ENCODE peak calls at places on chromosomes 11 and 22, in eight cellular contexts. K is SK-N-SH, Y is suprapubic skin, X is HCT116, D is K562, A is Panc1, L is sigmoid colon, Q is transverse colon. R is an unnamed sample.

GRCh38 chr11:43580735-43581369 is 99.7 kb upstream of the HSD17B12 start:
- DNase-seq in X (no peak), K (peak), Y (no peak), A (no peak), D (peak), L (no peak), Q (no peak), R (no peak)

GRCh38 chr22:45163074-45163416 is 680 bp upstream of the NUP50 start:
- DNase-seq in K (peak), A (no peak), X (no peak), L (peak), Y (no peak), Q (peak), D (peak), R (no peak)

GRCh38 chr11:6771926-6772898 is at the start of gene OR2AG2:
- DNase-seq in X (no peak), Y (no peak), K (no peak), Q (no peak), D (no peak), L (no peak), A (no peak), R (no peak)

GRCh38 chr11:15911377-15912044 is 444.8 kb downstream of the SOX6 start:
- DNase-seq in L (no peak), Q (no peak), A (no peak), D (no peak), X (no peak), K (no peak), Y (peak), R (peak)

GRCh38 chr22:42277988-42278776 is 7.7 kb upstream of the TCF20 start:
- DNase-seq in A (no peak), X (no peak), Y (peak), D (no peak), L (peak), K (peak), Q (no peak), R (peak)

GRCh38 chr22:31947296-31947695 is 3.0 kb downstream of the YWHAH start:
- DNase-seq in K (no peak), Q (peak), L (no peak), A (peak), Y (no peak), X (no peak), D (no peak), R (peak)

GRCh38 chr11:17827006-17827405 is 92.4 kb downstream of the KCNC1 start:
- DNase-seq in A (no peak), X (no peak), Q (no peak), L (no peak), K (peak), Y (no peak), D (no peak), R (no peak)

GRCh38 chr22:41532908-41533825 is 11.1 kb downstream of the POLR3H start:
- DNase-seq in K (peak), D (peak), Y (no peak), Q (peak), A (no peak), X (no peak), L (peak), R (peak)

DNA sequence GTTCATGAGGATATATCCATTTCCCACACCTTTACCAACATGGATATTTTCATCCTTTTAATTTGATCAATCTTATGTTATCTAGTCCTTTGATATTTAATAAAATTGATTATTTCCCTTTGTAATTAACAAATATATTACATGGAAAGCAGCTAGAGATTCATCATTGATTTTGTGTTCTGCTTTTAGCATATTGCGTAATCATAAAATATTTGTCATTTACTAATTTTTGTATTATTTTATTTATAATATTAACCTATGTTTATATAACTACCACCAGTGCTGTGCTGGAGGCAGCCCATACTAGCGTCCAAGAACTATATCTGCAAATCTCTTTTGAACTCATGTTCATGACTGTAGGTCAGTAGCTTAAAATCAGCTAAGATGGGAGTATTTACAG is 4.7 kb downstream of the OR8U1 start:
- DNase-seq in D (no peak), X (no peak), Q (no peak), Y (no peak), L (no peak), K (no peak), A (no peak), R (no peak)
- H3K27ac ChIP-seq in D (no peak), X (no peak), Q (no peak), Y (no peak), L (no peak), K (no peak), A (no peak), R (no peak)

GRCh38 chr11:48028909-48029685 is 48.7 kb downstream of the PTPRJ start:
- DNase-seq in D (no peak), X (no peak), Y (no peak), K (no peak), L (no peak), A (no peak), Q (no peak), R (peak)
- TF ChIP-seq POLR2AphosphoS5 in D (no peak), X (no peak), Y (no peak), K (no peak), L (no peak), A (no peak), Q (no peak), R (no peak)

GRCh38 chr11:74090701-74091100 is 80.1 kb downstream of the C2CD3 start:
- DNase-seq in Q (no peak), X (no peak), L (no peak), D (no peak), A (no peak), Y (no peak), K (no peak), R (no peak)
- TF ChIP-seq CTCF in Q (no peak), X (peak), L (no peak), D (peak), A (peak), Y (no peak), K (no peak), R (no peak)

GRCh38 chr11:11973866-11974265 is 34.6 kb downstream of the DKK3 start:
- DNase-seq in L (peak), D (no peak), X (no peak), Y (no peak), Q (no peak), K (no peak), A (no peak), R (no peak)
- H3K27ac ChIP-seq in L (peak), D (no peak), X (no peak), Y (peak), Q (peak), K (peak), A (no peak), R (no peak)

DNA sequence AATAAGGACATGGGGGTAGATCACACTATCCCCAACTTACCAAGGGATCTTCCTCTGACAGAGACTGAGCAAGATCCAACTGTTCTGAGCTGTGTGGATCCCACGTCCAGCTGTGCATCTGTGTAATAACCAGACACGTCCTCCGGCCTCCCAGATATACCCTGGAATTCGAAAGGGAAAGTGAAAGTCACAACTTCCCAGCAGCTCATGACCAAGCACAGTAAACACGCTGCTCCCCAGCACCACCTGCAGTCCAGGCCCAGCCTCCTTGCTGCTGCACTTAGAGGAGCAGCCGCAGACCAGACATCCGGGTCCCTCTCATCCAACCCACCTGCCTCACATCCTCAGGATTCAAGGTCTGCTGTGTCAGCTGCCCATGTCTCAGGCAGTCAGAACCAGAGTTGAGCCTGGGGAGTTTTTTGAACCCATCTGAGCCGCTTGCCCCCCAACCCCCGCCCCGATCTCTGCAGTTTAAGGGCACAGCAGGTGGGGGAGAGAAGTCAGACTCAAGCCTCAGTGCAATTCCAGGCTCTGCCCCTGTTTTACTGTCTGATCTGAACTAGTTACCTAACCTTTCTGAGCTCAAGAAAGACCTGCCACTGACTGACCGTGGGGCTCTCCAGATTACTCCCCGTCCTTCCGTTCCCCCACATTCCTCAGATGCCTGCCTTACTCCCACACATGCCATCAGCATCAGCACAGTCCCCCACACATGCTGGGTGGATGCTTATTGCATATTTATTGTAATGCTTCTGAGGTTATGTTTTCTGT is at the start of gene APOL2:
- DNase-seq in Y (peak), Q (peak), L (peak), D (peak), K (peak), X (peak), A (peak), R (peak)
- TF ChIP-seq POLR2AphosphoS5 in Y (peak), Q (peak), L (peak), D (no peak), K (peak), X (peak), A (peak), R (peak)

DNA sequence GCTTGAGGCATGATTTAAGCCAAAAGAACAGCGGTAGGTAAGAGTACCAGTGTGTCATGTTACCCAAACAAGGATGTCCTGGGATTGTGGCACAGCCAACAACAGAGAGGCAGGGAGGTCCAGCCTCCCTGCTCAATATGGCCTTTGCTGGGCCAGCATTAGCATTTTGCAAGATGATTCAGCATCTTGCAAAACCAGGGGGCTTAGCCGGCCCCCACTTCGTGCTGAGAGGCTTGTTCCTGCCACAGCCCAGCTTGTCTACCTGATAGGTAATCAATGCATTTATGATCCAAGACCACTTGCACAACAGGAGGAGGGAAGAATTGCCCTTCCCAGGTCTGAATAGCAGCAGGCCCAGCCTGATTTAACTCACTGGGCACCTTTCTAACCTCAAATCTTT is 189.0 kb upstream of the SYT13 start:
- DNase-seq in Q (no peak), X (no peak), L (peak), Y (no peak), A (no peak), D (no peak), K (no peak), R (no peak)
- TF ChIP-seq CTCF in Q (no peak), X (no peak), L (no peak), Y (no peak), A (no peak), D (no peak), K (no peak), R (no peak)

DNA sequence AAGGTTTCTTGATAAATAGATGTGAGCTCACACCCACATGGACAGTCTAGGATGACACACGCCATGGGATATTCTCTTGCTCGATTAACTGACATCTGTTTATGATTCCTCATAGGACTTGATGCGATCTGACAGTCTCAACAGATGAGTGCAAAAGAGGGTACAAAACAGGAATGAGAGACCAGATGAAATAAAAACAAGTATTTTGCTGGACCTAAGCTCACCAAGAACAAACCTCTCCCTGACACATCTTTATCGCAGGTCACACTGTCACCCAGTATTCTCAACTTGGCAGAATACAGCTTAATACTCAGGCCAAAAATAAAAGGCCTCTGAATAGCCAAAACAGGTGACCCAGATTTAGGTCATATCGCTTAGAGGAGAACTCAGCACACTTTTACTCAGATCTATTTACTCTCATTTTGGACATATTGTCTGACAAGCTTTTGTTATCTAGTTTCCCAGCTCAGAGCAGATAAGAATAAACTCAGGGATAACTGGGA is 216.8 kb upstream of the SYN3 start:
- DNase-seq in K (peak), A (no peak), D (no peak), Y (no peak), L (no peak), X (no peak), Q (no peak), R (no peak)
- H3K27ac ChIP-seq in K (no peak), A (no peak), D (no peak), Y (no peak), L (no peak), X (no peak), Q (no peak), R (no peak)

DNA sequence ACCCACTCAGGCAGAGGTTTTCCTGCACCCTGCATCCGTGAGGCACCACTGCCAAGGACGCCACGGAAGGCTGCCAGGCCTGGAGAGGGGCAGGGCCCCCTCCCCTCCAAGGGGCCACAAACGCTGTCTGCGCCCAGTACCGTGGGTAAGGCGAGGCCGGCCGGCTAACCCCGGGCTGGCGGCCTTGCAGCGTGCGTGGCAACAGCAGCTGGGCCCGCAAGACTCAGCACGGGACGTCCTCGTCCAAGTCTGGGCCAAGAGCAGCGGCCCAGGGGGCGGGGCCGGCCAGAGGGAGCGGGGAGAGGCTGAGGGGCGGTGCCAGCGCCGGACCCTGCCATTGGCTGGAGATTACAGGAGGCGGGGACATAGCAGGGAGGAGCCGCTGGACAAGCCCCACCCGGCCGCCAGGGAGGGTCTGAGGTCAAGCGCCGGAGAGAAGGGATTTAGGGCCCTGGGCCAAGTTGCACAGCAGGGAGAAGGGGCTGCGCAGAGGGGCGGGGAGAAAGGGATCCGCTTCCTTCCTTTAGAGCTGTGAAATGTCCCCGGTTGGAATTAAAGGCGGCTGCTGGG is 16.0 kb downstream of the SLC43A1 start:
- DNase-seq in K (peak), Y (peak), X (peak), D (peak), L (peak), Q (peak), A (no peak), R (peak)
- TF ChIP-seq POLR2AphosphoS5 in K (no peak), Y (no peak), X (peak), D (no peak), L (peak), Q (peak), A (no peak), R (peak)

DNA sequence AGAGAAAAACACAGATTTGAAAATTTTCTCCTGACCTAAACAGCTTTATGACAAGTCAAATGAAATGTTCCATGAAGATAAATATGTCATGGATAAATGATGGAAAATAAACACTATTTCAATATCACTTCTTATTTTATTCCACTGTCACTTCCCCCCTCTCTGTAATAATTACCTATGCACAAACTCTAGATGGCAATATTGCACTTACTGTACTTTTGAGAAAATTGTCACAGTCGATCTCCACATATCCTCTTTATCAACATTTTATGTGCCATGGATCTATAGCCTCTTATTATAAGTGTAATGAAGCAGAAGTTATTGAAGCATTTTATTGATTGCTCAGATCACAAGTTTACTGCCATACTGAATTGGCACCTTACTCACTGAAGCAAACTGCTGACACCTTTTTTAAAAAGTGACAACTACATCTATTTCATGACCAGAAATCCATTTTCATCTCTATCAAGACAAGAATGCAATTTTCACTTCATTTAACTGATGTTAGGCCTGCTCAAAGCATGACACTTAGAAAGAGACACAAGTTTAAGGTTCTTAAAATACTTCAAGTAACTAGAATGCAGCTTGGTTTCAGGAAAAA is 133.4 kb downstream of the DCDC1 start:
- DNase-seq in L (no peak), Q (no peak), A (no peak), Y (no peak), X (peak), K (no peak), D (no peak), R (peak)
- TF ChIP-seq CTCF in L (no peak), Q (no peak), A (peak), Y (no peak), X (peak), K (peak), D (peak), R (no peak)

DNA sequence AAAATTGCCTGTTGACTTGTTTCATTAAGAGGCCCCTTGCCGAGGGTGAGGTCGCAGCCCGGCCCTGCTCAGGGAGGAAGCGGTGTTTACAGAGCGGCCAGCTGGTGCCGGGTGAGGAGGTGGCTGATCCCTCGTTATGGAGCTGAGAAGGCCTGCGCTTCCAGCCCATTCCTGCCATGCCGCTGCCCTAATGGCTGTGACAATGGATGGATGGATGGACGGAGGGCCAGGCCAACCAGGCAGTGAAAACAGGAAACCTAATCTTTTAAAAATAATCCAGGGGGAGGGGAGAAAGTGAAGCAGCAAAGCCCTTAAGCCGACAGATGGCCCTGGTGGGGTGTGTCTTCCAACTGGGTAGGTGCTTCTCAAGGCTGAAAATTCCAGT is 38.5 kb downstream of the BCR start:
- DNase-seq in L (no peak), K (peak), X (no peak), Y (no peak), D (no peak), Q (peak), A (no peak), R (peak)
- H3K27ac ChIP-seq in L (no peak), K (peak), X (no peak), Y (peak), D (peak), Q (peak), A (no peak), R (peak)

R was measured in endothelial cell of umbilical vein.